ENCODE peak calls at places on chromosome 1, in seven cellular contexts. U is tibial nerve, N is IMR-90, E is adrenal gland, X is prostate gland, L is spleen, S is vagina. V is an unnamed sample. For H3K4me1, the result is how much of the 10 kb centered on the place peaks cover.

GRCh38 chr1:186404454-186405051 is 28.9 kb downstream of the ODR4 start:
- DNase-seq in U (no peak), N (peak), E (no peak), X (no peak), L (no peak), S (no peak), V (no peak)

GRCh38 chr1:116817582-116818064 is 63.4 kb downstream of the CD2 start:
- DNase-seq in U (no peak), N (peak), E (no peak), X (peak), L (peak), S (no peak), V (no peak)

GRCh38 chr1:31431351-31431750 is 18.3 kb downstream of the SERINC2 start:
- DNase-seq in U (no peak), N (no peak), E (peak), X (no peak), L (peak), S (no peak), V (peak)

GRCh38 chr1:157862114-157863070 is 20.8 kb upstream of the CD5L start:
- DNase-seq in U (no peak), N (no peak), E (no peak), X (no peak), L (no peak), S (no peak), V (no peak)

GRCh38 chr1:168786476-168787330 is 57.7 kb upstream of the DPT start:
- DNase-seq in U (no peak), N (no peak), E (no peak), X (no peak), L (no peak), S (no peak), V (no peak)

GRCh38 chr1:178512566-178513277 is at the start of gene TEX35:
- DNase-seq in U (no peak), N (no peak), E (no peak), X (no peak), L (peak), S (no peak), V (no peak)

GRCh38 chr1:62590255-62590969 is 6.9 kb upstream of the ANGPTL3 start:
- DNase-seq in U (no peak), N (no peak), E (no peak), X (no peak), L (no peak), S (no peak), V (no peak)

GRCh38 chr1:38293530-38293929 is 246.9 kb upstream of the POU3F1 start:
- DNase-seq in U (no peak), N (no peak), E (no peak), X (no peak), L (no peak), S (no peak), V (no peak)

GRCh38 chr1:10943991-10944730 is 68.3 kb upstream of the TARDBP start:
- DNase-seq in U (no peak), N (no peak), E (peak), X (peak), L (no peak), S (no peak), V (no peak)

GRCh38 chr1:38991638-38992449 is 768 bp downstream of the AKIRIN1 start:
- DNase-seq in U (no peak), N (no peak), E (peak), X (peak), L (peak), S (peak), V (no peak)

GRCh38 chr1:65955503-65955902 is 162.8 kb downstream of the PDE4B start:
- DNase-seq in U (no peak), N (no peak), E (no peak), X (no peak), L (no peak), S (no peak), V (no peak)

GRCh38 chr1:72286401-72286800 is 4.1 kb upstream of the NEGR1 start:
- DNase-seq in U (no peak), N (no peak), E (no peak), X (no peak), L (no peak), S (no peak), V (no peak)

GRCh38 chr1:64864018-64864945 is 102.1 kb downstream of the JAK1 start:
- DNase-seq in U (no peak), N (no peak), E (peak), X (peak), L (peak), S (peak), V (peak)

GRCh38 chr1:245067257-245067656 is 87.5 kb upstream of the KIF26B start:
- DNase-seq in U (no peak), N (peak), E (no peak), X (no peak), L (no peak), S (no peak), V (no peak)

GRCh38 chr1:58592521-58593134 is 15.6 kb upstream of the TACSTD2 start:
- DNase-seq in U (no peak), N (peak), E (peak), X (peak), L (no peak), S (no peak), V (peak)

GRCh38 chr1:2948751-2949680 is 72.3 kb upstream of the ACTRT2 start:
- DNase-seq in U (no peak), N (no peak), E (no peak), X (no peak), L (peak), S (no peak), V (no peak)

GRCh38 chr1:40818264-40818961 is 34.8 kb downstream of the KCNQ4 start:
- DNase-seq in U (peak), N (no peak), E (no peak), X (peak), L (peak), S (no peak), V (peak)

GRCh38 chr1:35269190-35269988 is 880 bp downstream of the ZMYM4 start:
- DNase-seq in U (no peak), N (no peak), E (no peak), X (no peak), L (no peak), S (no peak), V (no peak)

GRCh38 chr1:30478288-30478687 is 245.1 kb downstream of the MATN1 start:
- DNase-seq in U (no peak), N (no peak), E (no peak), X (no peak), L (no peak), S (no peak), V (no peak)

GRCh38 chr1:41891403-41891896 is 27.3 kb downstream of the HIVEP3 start:
- DNase-seq in U (no peak), N (peak), E (no peak), X (no peak), L (no peak), S (no peak), V (no peak)

GRCh38 chr1:203273869-203274602 is 31.3 kb upstream of the BTG2 start:
- DNase-seq in U (no peak), N (no peak), E (no peak), X (no peak), L (peak), S (peak), V (no peak)
- H3K4me1 ChIP-seq in U (half or more), N (under half), E (under half), X (under half), L (half or more), S (half or more), V (under half)

DNA sequence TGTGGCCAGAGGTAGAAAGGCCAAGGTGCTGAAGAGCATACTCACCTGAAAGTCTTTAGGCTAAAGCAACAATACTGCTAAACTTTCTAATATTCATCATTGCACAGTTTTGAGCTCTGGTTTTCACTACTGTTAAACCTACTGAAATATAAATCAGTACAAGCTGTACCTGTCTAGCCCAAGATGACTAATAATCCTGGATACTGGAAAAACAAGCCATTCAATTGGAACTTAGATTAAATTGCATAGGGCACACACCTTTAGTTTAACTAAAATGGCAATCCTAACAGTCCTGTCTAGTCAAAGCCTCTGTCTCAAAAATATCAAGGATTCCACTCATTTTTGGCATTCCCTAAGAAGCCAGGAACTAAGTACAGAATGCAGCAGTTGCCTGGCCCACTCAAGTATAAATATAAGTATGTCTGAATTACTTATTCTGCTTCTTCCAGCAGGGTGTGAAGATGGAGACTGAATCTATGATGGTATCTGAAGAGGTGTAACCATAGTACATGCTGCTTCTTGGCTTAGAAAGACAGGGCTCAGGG is 3.1 kb downstream of the CHML start:
- DNase-seq in U (no peak), N (peak), E (no peak), X (no peak), L (no peak), S (no peak), V (no peak)
- TF ChIP-seq POLR2A in U (no peak), N (no peak), E (no peak), X (no peak), L (no peak), S (no peak), V (no peak)

GRCh38 chr1:240237305-240237721 is 145.6 kb downstream of the FMN2 start:
- DNase-seq in U (no peak), N (peak), E (peak), X (no peak), L (no peak), S (no peak), V (no peak)
- H3K4me1 ChIP-seq in U (under half), N (under half), E (under half), X (under half), L (under half), S (under half), V (under half)

GRCh38 chr1:7704214-7705047 is 66.7 kb upstream of the VAMP3 start:
- DNase-seq in U (peak), N (peak), E (peak), X (peak), L (peak), S (no peak), V (peak)
- TF ChIP-seq POLR2A in U (peak), N (no peak), E (no peak), X (peak), L (no peak), S (peak), V (no peak)

DNA sequence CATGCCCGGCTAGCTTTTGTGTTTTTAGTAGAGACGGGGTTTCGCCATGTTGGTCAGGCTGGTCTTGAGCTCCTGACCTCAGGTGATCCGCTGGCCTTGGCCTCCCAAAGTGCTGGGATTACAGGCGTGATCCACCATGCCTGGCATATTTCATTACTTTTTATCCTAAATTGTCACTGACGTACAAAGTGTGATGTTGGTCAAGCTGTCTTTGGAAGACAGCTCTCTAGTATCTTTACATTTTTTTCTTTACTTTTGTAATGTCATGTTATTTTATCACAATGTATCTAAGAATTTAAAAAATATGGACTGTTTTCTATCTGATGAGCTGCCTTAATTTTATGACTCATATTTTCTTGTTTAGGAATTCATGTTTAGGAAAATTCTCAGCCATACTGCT is 72.2 kb downstream of the SPATA17 start:
- DNase-seq in U (no peak), N (no peak), E (no peak), X (no peak), L (no peak), S (no peak), V (no peak)
- H3K4me1 ChIP-seq in U (under half), N (under half), E (under half), X (under half), L (under half), S (under half), V (under half)

GRCh38 chr1:16180291-16180824 is 24.5 kb upstream of the EPHA2 start:
- DNase-seq in U (no peak), N (peak), E (no peak), X (no peak), L (no peak), S (no peak), V (no peak)

GRCh38 chr1:16183765-16184556 is 28.1 kb upstream of the EPHA2 start:
- DNase-seq in U (no peak), N (no peak), E (no peak), X (no peak), L (no peak), S (no peak), V (no peak)

GRCh38 chr1:16184557-16185303 is 27.7 kb downstream of the ARHGEF19 start:
- DNase-seq in U (no peak), N (no peak), E (no peak), X (peak), L (no peak), S (no peak), V (no peak)

GRCh38 chr1:16183157-16183556 is 27.3 kb upstream of the EPHA2 start:
- DNase-seq in U (no peak), N (peak), E (no peak), X (no peak), L (no peak), S (no peak), V (no peak)

GRCh38 chr1:16181887-16182719 is 26.2 kb upstream of the EPHA2 start:
- DNase-seq in U (peak), N (peak), E (peak), X (peak), L (peak), S (no peak), V (peak)
- TF ChIP-seq POLR2A in U (no peak), N (no peak), E (peak), X (no peak), L (no peak), S (no peak), V (no peak)

V was measured in breast epithelium.